ENCODE peak calls at places on chromosomes 5 and 9, in five cellular contexts. U, A, B, I and E are unnamed samples.

GRCh38 chr9:128001411-128002298 is 20.9 kb upstream of the EEIG1 start:
- DNase-seq in U (peak; percentile 73), B (no peak), A (no peak), I (peak; percentile 26), E (peak; percentile 96)

GRCh38 chr9:77898864-77899263 is 132.7 kb downstream of the GNAQ start:
- DNase-seq in U (no peak), I (no peak), A (no peak), B (no peak), E (no peak)

GRCh38 chr9:33105939-33106338 is 29.5 kb upstream of the SMU1 start:
- DNase-seq in B (no peak), A (no peak), U (no peak), I (no peak), E (no peak)

GRCh38 chr5:91957671-91958070 is 574.6 kb upstream of the ARRDC3 start:
- DNase-seq in A (no peak), I (no peak), U (peak; percentile 16), B (no peak), E (peak; percentile 70)

GRCh38 chr5:150062523-150062922 is 23.8 kb downstream of the CSF1R start:
- DNase-seq in A (no peak), U (no peak), B (no peak), I (no peak), E (no peak)

GRCh38 chr5:126527892-126528291 is 67.1 kb downstream of the ALDH7A1 start:
- DNase-seq in U (peak; percentile 82), A (no peak), B (no peak), I (no peak), E (peak; percentile 63)

GRCh38 chr5:157559301-157559700 is 16.3 kb downstream of the ADAM19 start:
- DNase-seq in I (no peak), B (no peak), U (peak; percentile 63), A (no peak), E (peak; percentile 86)

GRCh38 chr9:99062549-99062948 is 42.4 kb upstream of the TGFBR1 start:
- DNase-seq in B (no peak), A (no peak), I (no peak), U (no peak), E (no peak)

GRCh38 chr9:127537792-127538191 is 74.3 kb upstream of the STXBP1 start:
- DNase-seq in A (no peak), U (no peak), B (no peak), I (no peak), E (no peak)

GRCh38 chr9:120854596-120855327 is 12.0 kb upstream of the PSMD5 start:
- DNase-seq in A (no peak), I (no peak), U (no peak), B (no peak), E (no peak)

GRCh38 chr5:54329731-54330709 is 19.6 kb upstream of the ARL15 start:
- DNase-seq in I (no peak), A (no peak), B (no peak), U (peak; percentile 92), E (peak; percentile 98)

GRCh38 chr9:130265431-130266235 is at the start of gene HMCN2:
- DNase-seq in A (no peak), U (peak; percentile 9), B (no peak), I (peak; percentile 68), E (no peak)

GRCh38 chr5:6615416-6615815 is 17.4 kb downstream of the NSUN2 start:
- DNase-seq in B (no peak), I (no peak), A (no peak), U (no peak), E (no peak)

GRCh38 chr5:93883459-93883858 is 142.1 kb upstream of the POU5F2 start:
- DNase-seq in B (no peak), A (no peak), U (peak; percentile 11), I (no peak), E (no peak)